ENCODE peak calls at places on chromosomes 5 and 9, in seven cellular contexts. One of them, this sample, is unnamed.

GRCh38 chr5:74648835-74649286 is 8.3 kb upstream of the ENC1 start:
- DNase-seq in fibroblast of mammary gland: peak
- DNase-seq in HFFc6: peak
- DNase-seq in progenitor cell of endocrine pancreas: no peak
- DNase-seq in AG09309: no peak
- DNase-seq in GM12865: peak
- DNase-seq in thyroid gland: peak
- DNase-seq in this sample: peak

GRCh38 chr9:34406219-34406618 is 29.5 kb upstream of the MYORG start:
- DNase-seq in fibroblast of mammary gland: no peak
- DNase-seq in HFFc6: no peak
- DNase-seq in progenitor cell of endocrine pancreas: no peak
- DNase-seq in AG09309: no peak
- DNase-seq in GM12865: no peak
- DNase-seq in thyroid gland: no peak
- DNase-seq in this sample: no peak

GRCh38 chr9:131091352-131091992 is 4.9 kb upstream of the AIF1L start:
- DNase-seq in fibroblast of mammary gland: no peak
- DNase-seq in HFFc6: no peak
- DNase-seq in progenitor cell of endocrine pancreas: no peak
- DNase-seq in AG09309: no peak
- DNase-seq in GM12865: no peak
- DNase-seq in thyroid gland: no peak
- DNase-seq in this sample: no peak

GRCh38 chr5:55276771-55277170 is 30.7 kb downstream of the DHX29 start:
- DNase-seq in fibroblast of mammary gland: peak
- DNase-seq in HFFc6: peak
- DNase-seq in progenitor cell of endocrine pancreas: no peak
- DNase-seq in AG09309: peak
- DNase-seq in GM12865: no peak
- DNase-seq in thyroid gland: no peak
- DNase-seq in this sample: no peak

GRCh38 chr5:169301386-169301930 is 519 bp upstream of the SLIT3 start:
- DNase-seq in fibroblast of mammary gland: no peak
- DNase-seq in HFFc6: no peak
- DNase-seq in progenitor cell of endocrine pancreas: no peak
- DNase-seq in AG09309: no peak
- DNase-seq in GM12865: no peak
- DNase-seq in thyroid gland: peak
- DNase-seq in this sample: no peak

GRCh38 chr5:43049216-43049615 is 9.1 kb upstream of the ANXA2R start:
- DNase-seq in fibroblast of mammary gland: no peak
- DNase-seq in HFFc6: no peak
- DNase-seq in progenitor cell of endocrine pancreas: no peak
- DNase-seq in AG09309: no peak
- DNase-seq in GM12865: no peak
- DNase-seq in thyroid gland: no peak
- DNase-seq in this sample: no peak

GRCh38 chr9:14346301-14346721 is 32.4 kb upstream of the NFIB start:
- DNase-seq in fibroblast of mammary gland: no peak
- DNase-seq in HFFc6: no peak
- DNase-seq in progenitor cell of endocrine pancreas: no peak
- DNase-seq in AG09309: no peak
- DNase-seq in GM12865: no peak
- DNase-seq in thyroid gland: peak
- DNase-seq in this sample: peak

GRCh38 chr9:85310531-85311070 is 431.2 kb downstream of the AGTPBP1 start:
- DNase-seq in fibroblast of mammary gland: peak
- DNase-seq in HFFc6: no peak
- DNase-seq in progenitor cell of endocrine pancreas: no peak
- DNase-seq in AG09309: no peak
- DNase-seq in GM12865: no peak
- DNase-seq in thyroid gland: no peak
- DNase-seq in this sample: no peak

GRCh38 chr5:103433216-103433615 is 129.4 kb downstream of the NUDT12 start:
- DNase-seq in fibroblast of mammary gland: peak
- DNase-seq in HFFc6: peak
- DNase-seq in progenitor cell of endocrine pancreas: no peak
- DNase-seq in AG09309: no peak
- DNase-seq in GM12865: no peak
- DNase-seq in thyroid gland: no peak
- DNase-seq in this sample: no peak

GRCh38 chr5:122120957-122121356 is 8.4 kb upstream of the ZNF474 start:
- DNase-seq in fibroblast of mammary gland: peak
- DNase-seq in HFFc6: peak
- DNase-seq in progenitor cell of endocrine pancreas: no peak
- DNase-seq in AG09309: no peak
- DNase-seq in GM12865: no peak
- DNase-seq in thyroid gland: peak
- DNase-seq in this sample: no peak

GRCh38 chr9:107888773-107889227 is 399.2 kb upstream of the KLF4 start:
- DNase-seq in fibroblast of mammary gland: no peak
- DNase-seq in HFFc6: no peak
- DNase-seq in progenitor cell of endocrine pancreas: no peak
- DNase-seq in AG09309: no peak
- DNase-seq in GM12865: no peak
- DNase-seq in thyroid gland: no peak
- DNase-seq in this sample: no peak

GRCh38 chr5:33788922-33789321 is 102.9 kb downstream of the ADAMTS12 start:
- DNase-seq in fibroblast of mammary gland: peak
- DNase-seq in HFFc6: peak
- DNase-seq in progenitor cell of endocrine pancreas: no peak
- DNase-seq in AG09309: peak
- DNase-seq in GM12865: no peak
- DNase-seq in thyroid gland: no peak
- DNase-seq in this sample: no peak

GRCh38 chr5:100855940-100856339 is 47.1 kb downstream of the ST8SIA4 start:
- DNase-seq in fibroblast of mammary gland: no peak
- DNase-seq in HFFc6: no peak
- DNase-seq in progenitor cell of endocrine pancreas: no peak
- DNase-seq in AG09309: no peak
- DNase-seq in GM12865: peak
- DNase-seq in thyroid gland: no peak
- DNase-seq in this sample: no peak

DNA sequence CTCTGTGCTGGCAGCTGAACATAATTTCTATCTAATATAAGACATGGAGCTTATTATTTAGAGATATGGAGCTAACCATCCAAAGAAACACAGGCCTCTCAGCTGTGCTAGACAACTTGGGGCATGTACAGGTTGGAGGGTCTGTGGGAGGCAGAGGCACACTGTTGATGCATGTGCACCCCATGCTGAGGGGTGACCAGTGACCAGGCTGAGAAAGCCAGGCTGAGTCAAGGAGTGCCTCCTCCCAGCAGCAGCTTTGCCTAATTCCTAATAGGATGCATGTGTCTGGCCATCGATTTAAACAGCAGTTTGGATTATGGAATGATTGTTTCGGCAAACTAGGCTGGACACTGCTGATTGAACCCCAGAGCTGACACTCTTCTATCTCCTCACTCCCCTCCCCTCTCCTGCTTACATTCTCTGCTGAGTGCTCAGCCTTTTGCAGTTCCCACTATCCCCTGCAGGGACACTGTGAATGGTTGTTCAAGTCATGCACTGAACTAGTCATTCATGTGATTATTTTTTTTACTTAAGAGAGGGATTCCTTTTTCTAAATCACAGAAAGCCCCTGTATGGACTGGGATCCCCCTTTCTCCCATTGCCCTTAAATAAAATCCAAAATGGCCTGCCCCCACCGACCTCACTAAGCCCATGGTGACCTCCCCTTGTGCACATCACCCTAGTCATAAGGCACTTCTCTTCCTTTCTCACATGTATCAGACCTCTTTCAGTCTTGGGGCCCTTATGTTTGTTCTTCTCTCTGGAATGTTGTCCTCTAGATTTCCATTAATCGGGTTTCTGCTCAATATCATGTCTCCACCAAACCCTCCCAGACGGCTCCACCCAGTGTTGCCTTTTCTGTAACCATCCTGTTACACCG is 196.0 kb downstream of the ERCC6L2 start:
- DNase-seq in fibroblast of mammary gland: peak
- DNase-seq in HFFc6: peak
- DNase-seq in progenitor cell of endocrine pancreas: no peak
- DNase-seq in AG09309: no peak
- DNase-seq in GM12865: peak
- DNase-seq in thyroid gland: peak
- DNase-seq in this sample: peak
- TF ChIP-seq CTCF in fibroblast of mammary gland: peak
- TF ChIP-seq CTCF in HFFc6: peak
- TF ChIP-seq CTCF in progenitor cell of endocrine pancreas: peak
- TF ChIP-seq CTCF in AG09309: peak
- TF ChIP-seq CTCF in GM12865: peak
- TF ChIP-seq CTCF in thyroid gland: no peak
- TF ChIP-seq CTCF in this sample: no peak

GRCh38 chr5:94024101-94024500 is 282.7 kb upstream of the POU5F2 start:
- DNase-seq in fibroblast of mammary gland: peak
- DNase-seq in HFFc6: no peak
- DNase-seq in progenitor cell of endocrine pancreas: no peak
- DNase-seq in AG09309: no peak
- DNase-seq in GM12865: no peak
- DNase-seq in thyroid gland: no peak
- DNase-seq in this sample: no peak

GRCh38 chr5:94024625-94025024 is 283.2 kb upstream of the POU5F2 start:
- DNase-seq in fibroblast of mammary gland: no peak
- DNase-seq in HFFc6: no peak
- DNase-seq in progenitor cell of endocrine pancreas: no peak
- DNase-seq in AG09309: no peak
- DNase-seq in GM12865: no peak
- DNase-seq in thyroid gland: no peak
- DNase-seq in this sample: no peak

GRCh38 chr5:94028001-94028400 is 286.6 kb upstream of the POU5F2 start:
- DNase-seq in fibroblast of mammary gland: no peak
- DNase-seq in HFFc6: no peak
- DNase-seq in progenitor cell of endocrine pancreas: no peak
- DNase-seq in AG09309: no peak
- DNase-seq in GM12865: no peak
- DNase-seq in thyroid gland: no peak
- DNase-seq in this sample: no peak

GRCh38 chr5:94027145-94027544 is 285.7 kb upstream of the POU5F2 start:
- DNase-seq in fibroblast of mammary gland: no peak
- DNase-seq in HFFc6: no peak
- DNase-seq in progenitor cell of endocrine pancreas: no peak
- DNase-seq in AG09309: no peak
- DNase-seq in GM12865: no peak
- DNase-seq in thyroid gland: no peak
- DNase-seq in this sample: no peak

DNA sequence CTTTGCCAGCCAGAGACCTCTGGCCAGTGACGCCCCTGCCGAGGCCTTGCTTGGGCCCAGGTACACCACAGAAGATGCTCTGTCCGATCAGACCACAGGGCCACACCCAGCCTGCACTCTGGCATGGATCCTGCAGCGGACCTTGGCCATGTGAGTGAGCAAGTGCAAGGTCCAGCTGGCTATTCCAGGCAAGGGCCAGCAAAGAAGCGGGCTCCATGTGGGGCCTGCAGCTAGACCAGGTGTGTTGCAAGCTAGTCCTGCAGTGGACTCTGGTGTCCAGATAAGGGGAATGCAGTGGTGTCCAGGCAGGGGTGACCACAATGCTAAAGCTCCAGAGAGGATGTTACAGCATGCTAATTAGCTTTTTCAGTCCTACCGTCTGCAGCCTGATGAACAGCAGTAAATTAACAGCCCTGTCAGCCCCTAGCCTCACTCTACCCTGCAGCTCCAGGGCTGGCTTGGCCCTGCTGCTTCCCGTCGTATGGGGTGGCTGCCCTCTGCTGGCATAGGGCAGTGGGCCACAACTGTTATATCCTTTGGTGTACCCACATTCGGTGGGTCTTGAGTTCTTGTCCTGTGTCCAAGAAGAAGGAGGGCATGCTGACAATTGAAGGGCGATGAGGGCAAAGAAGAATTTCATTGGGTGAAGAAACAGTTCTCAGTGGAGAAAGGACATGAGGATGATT is 284.5 kb upstream of the POU5F2 start:
- DNase-seq in fibroblast of mammary gland: no peak
- DNase-seq in HFFc6: no peak
- DNase-seq in progenitor cell of endocrine pancreas: no peak
- DNase-seq in AG09309: no peak
- DNase-seq in GM12865: no peak
- DNase-seq in thyroid gland: no peak
- DNase-seq in this sample: no peak
- TF ChIP-seq CTCF in fibroblast of mammary gland: no peak
- TF ChIP-seq CTCF in HFFc6: peak
- TF ChIP-seq CTCF in progenitor cell of endocrine pancreas: no peak
- TF ChIP-seq CTCF in AG09309: no peak
- TF ChIP-seq CTCF in GM12865: no peak
- TF ChIP-seq CTCF in thyroid gland: no peak
- TF ChIP-seq CTCF in this sample: no peak

DNA sequence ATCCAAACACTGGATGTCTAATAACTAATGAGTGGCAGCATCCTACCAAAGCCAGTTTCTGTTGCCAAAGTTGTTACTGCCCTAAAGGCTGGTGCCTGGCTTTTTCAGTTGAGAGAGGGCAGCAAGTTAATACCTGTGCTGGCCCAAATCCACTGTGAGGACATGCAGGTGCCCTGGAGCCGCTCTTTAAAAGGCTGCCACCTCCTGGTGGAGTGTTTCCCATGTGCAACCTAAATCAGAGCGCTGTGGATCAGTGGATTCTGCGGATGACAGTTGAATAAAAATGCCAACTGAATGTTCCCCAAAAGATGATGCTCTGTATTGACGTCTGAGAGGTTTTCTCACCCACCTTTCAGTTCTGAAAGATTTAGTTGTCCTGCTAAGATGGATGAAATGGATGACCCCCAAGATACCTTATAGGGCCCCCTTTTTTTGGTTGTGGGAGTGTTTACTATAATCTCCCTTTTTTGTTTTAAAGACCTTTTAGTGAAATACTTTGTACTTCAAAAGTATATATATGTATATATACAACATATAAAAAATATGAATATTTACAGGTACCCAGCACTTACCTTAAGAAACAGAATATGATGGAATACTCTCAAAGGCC is 146.4 kb downstream of the EGFLAM start:
- DNase-seq in fibroblast of mammary gland: no peak
- DNase-seq in HFFc6: no peak
- DNase-seq in progenitor cell of endocrine pancreas: peak
- DNase-seq in AG09309: no peak
- DNase-seq in GM12865: peak
- DNase-seq in thyroid gland: peak
- DNase-seq in this sample: no peak
- TF ChIP-seq CTCF in fibroblast of mammary gland: peak
- TF ChIP-seq CTCF in HFFc6: peak
- TF ChIP-seq CTCF in progenitor cell of endocrine pancreas: peak
- TF ChIP-seq CTCF in AG09309: peak
- TF ChIP-seq CTCF in GM12865: peak
- TF ChIP-seq CTCF in thyroid gland: no peak
- TF ChIP-seq CTCF in this sample: no peak

DNA sequence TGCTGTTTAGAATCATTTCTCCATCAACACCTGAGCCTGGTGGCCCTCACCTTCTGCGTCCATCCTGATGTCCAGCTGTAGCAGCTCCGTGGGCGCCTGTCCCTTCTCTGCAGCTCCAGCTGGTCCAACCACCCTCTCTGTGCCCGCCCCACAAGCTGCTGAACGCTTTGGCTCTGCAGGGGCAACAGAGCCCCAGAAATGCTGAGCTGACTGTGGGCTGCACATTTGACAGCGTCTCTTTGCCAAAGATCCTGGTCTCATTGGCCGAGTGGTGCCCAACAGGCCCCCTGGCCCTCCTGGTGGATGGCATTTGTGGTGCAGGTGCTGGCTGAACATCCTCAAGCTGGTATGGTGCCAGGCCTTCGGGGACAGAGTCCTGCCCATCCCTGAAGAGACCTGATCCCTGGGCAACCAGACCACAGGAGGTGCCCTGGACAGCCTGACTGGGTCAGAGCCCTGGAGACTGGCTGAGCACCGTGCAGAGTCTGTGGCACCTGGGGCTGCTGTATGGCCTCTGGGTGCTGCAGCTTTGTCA is 25.3 kb upstream of the CEP72 start:
- DNase-seq in fibroblast of mammary gland: no peak
- DNase-seq in HFFc6: no peak
- DNase-seq in progenitor cell of endocrine pancreas: no peak
- DNase-seq in AG09309: no peak
- DNase-seq in GM12865: no peak
- DNase-seq in thyroid gland: no peak
- DNase-seq in this sample: no peak
- TF ChIP-seq CTCF in fibroblast of mammary gland: no peak
- TF ChIP-seq CTCF in HFFc6: peak
- TF ChIP-seq CTCF in progenitor cell of endocrine pancreas: no peak
- TF ChIP-seq CTCF in AG09309: no peak
- TF ChIP-seq CTCF in GM12865: no peak
- TF ChIP-seq CTCF in thyroid gland: no peak
- TF ChIP-seq CTCF in this sample: no peak